ENCODE peak calls at places on chromosomes 3 and 15, in five cellular contexts. B is K562, K is H1, A is A549, Q is GM12878. O is an unnamed sample.
A peak's percentile ranks its signal among the peaks of the same experiment; 100 is the strongest.

GRCh38 chr3:13711911-13712650 is 163.2 kb downstream of the FBLN2 start:
- DNase-seq in K (no peak), A (no peak), Q (no peak), B (no peak), O (no peak)

GRCh38 chr15:91948001-91948608 is 94.6 kb downstream of the SLCO3A1 start:
- DNase-seq in Q (no peak), K (peak; percentile 59), A (peak; percentile 67), B (no peak), O (no peak)

GRCh38 chr3:73086071-73086494 is 24.6 kb downstream of the EBLN2 start:
- DNase-seq in K (peak; percentile 68), A (peak; percentile 28), B (peak; percentile 62), Q (no peak), O (peak; percentile 34)

GRCh38 chr3:108472011-108472591 is 38.3 kb downstream of the MYH15 start:
- DNase-seq in A (peak; percentile 53), K (no peak), B (no peak), Q (no peak), O (no peak)

GRCh38 chr3:73143821-73144237 is 82.4 kb downstream of the EBLN2 start:
- DNase-seq in B (peak; percentile 93), A (no peak), K (no peak), Q (no peak), O (no peak)

GRCh38 chr3:32176989-32177701 is 61.3 kb upstream of the CMTM8 start:
- DNase-seq in K (peak; percentile 84), Q (peak; percentile 15), B (peak; percentile 69), A (peak; percentile 32), O (peak; percentile 68)

GRCh38 chr3:169432692-169433432 is 230.7 kb downstream of the MECOM start:
- DNase-seq in K (no peak), Q (no peak), B (no peak), A (no peak), O (no peak)

GRCh38 chr15:93943607-93944006 is 287.8 kb upstream of the MCTP2 start:
- DNase-seq in B (no peak), Q (no peak), A (no peak), K (no peak), O (no peak)

GRCh38 chr15:82643992-82644391 is 3.2 kb downstream of the CPEB1 start:
- DNase-seq in B (peak; percentile 83), A (no peak), Q (no peak), K (no peak), O (no peak)

GRCh38 chr3:45437388-45437787 is 49.0 kb downstream of the LARS2 start:
- DNase-seq in K (no peak), B (no peak), A (no peak), Q (no peak), O (no peak)

GRCh38 chr3:178966299-178967183 is 105.1 kb downstream of the ZMAT3 start:
- DNase-seq in A (no peak), B (peak; percentile 8), Q (peak; percentile 32), K (no peak), O (peak; percentile 3)

GRCh38 chr15:67998599-67999122 is 55.5 kb upstream of the PIAS1 start:
- DNase-seq in B (no peak), K (no peak), A (peak; percentile 50), Q (no peak), O (no peak)

GRCh38 chr15:31485911-31486461 is 159.4 kb downstream of the KLF13 start:
- DNase-seq in K (no peak), B (no peak), A (no peak), Q (no peak), O (no peak)

GRCh38 chr3:133835961-133836360 is 30.3 kb downstream of the SRPRB start:
- DNase-seq in K (no peak), A (no peak), B (no peak), Q (no peak), O (no peak)

GRCh38 chr3:159187232-159187631 is 385.4 kb downstream of the MFSD1 start:
- DNase-seq in Q (no peak), B (no peak), A (no peak), K (no peak), O (no peak)

GRCh38 chr3:167711439-167711838 is 23.3 kb downstream of the PDCD10 start:
- DNase-seq in A (no peak), Q (no peak), B (no peak), K (no peak), O (no peak)

GRCh38 chr3:188421151-188421821 is 267.3 kb downstream of the LPP start:
- DNase-seq in Q (no peak), A (no peak), K (no peak), B (no peak), O (no peak)

DNA sequence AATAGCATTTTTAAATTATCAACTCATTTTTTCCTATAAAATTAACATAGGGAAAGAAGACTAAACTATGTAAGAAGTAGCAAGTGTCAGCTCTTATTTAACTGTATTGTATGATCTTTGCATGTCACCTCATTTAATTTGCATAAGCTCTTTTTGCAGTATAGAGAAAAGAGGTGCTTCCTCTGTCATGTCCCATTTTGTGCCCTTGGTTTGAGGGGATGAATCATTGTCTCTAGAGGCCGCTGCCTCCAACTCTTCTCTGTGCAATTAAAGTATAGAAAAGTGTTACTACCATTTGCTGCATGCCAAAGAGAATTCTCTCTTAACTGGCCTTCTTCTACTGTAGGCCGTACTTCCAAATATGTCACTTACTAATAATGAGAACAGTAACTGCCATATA is 93.4 kb downstream of the LRRC28 start:
- DNase-seq in B (no peak), A (no peak), Q (no peak), K (no peak), O (no peak)
- TF ChIP-seq HDAC2 in B (no peak), A (no peak), Q (no peak), K (no peak), O (no peak)

GRCh38 chr3:152595975-152596832 is 238.7 kb upstream of the P2RY1 start:
- DNase-seq in A (no peak), K (no peak), B (peak; percentile 94), Q (peak; percentile 88), O (peak; percentile 43)
- TF ChIP-seq HDAC2 in A (no peak), K (no peak), B (no peak), Q (no peak), O (no peak)

GRCh38 chr15:66679657-66680108 is 22.4 kb upstream of the SMAD6 start:
- DNase-seq in B (peak; percentile 97), K (peak; percentile 71), Q (no peak), A (no peak), O (peak; percentile 89)
- TF ChIP-seq HDAC2 in B (peak; percentile 98), K (no peak), Q (no peak), A (no peak), O (peak; percentile 72)

GRCh38 chr15:49832421-49832980 is 211.7 kb downstream of the DTWD1 start:
- DNase-seq in A (no peak), B (peak; percentile 11), K (peak; percentile 48), Q (no peak), O (peak; percentile 31)
- TF ChIP-seq HDAC2 in A (no peak), B (no peak), K (no peak), Q (no peak), O (no peak)

GRCh38 chr3:70225146-70225545 is 87.3 kb downstream of the MDFIC2 start:
- DNase-seq in A (no peak), K (no peak), B (no peak), Q (no peak), O (no peak)

GRCh38 chr3:70227437-70227836 is 85.0 kb downstream of the MDFIC2 start:
- DNase-seq in Q (no peak), B (no peak), K (no peak), A (no peak), O (no peak)

GRCh38 chr3:70224337-70224736 is 88.1 kb downstream of the MDFIC2 start:
- DNase-seq in A (no peak), B (no peak), Q (no peak), K (no peak), O (no peak)
- TF ChIP-seq HDAC2 in A (no peak), B (no peak), Q (no peak), K (no peak), O (no peak)

DNA sequence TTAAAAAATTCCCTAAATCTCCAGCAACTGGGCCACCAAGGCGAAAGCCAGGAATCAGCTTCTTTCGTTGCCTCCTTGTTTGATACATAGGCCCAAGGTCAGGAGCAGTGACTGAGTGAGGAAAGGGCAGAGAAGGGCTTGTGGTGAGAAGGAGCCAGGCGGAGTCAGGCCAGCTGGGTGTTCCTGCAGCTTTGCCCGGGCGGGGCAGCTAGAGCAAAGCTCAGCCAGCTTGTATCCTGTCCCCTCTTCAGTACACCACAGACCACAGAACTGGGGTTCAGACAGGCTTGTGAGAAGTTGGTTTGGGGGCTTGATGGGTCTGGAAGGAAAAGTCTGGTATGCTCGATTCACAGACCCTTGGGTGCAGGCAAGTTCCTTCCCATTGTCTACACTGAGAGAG is 52.6 kb downstream of the CCK start:
- DNase-seq in B (no peak), Q (no peak), K (no peak), A (no peak), O (no peak)
- TF ChIP-seq HDAC2 in B (no peak), Q (no peak), K (no peak), A (no peak), O (no peak)

DNA sequence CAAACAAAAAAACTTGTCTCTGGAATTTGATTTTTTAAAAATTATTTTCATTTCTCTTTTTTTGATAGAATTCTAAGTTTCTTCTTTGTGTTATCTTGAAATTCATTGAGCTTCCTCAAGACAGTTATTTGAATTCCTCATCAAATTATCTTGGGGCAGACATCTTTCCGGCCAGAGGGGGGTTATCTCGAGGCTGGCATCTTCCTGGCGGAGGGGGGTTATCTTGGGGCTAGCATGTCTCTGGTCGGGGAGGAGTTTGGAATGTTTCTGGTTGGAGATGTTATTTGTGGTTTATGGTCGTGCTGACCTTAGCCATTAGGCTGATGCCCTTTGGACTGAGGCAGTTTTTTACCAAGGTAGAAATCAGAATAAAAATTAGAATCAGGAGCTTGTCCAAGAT is 15.9 kb upstream of the TUBGCP5 start:
- DNase-seq in B (peak; percentile 18), K (no peak), Q (no peak), A (no peak), O (no peak)
- TF ChIP-seq HDAC2 in B (no peak), K (no peak), Q (no peak), A (no peak), O (no peak)